ENCODE peak calls at places on chromosomes 16 and 17, in seven cellular contexts. E is suprapubic skin, A is stomach, G is GM12878, K is K562, S is ovary, L is A549. Z is an unnamed sample.

GRCh38 chr17:39757176-39757662 is 19.5 kb downstream of the GRB7 start:
- DNase-seq in E (no peak), A (no peak), G (no peak), K (no peak), S (no peak), L (no peak), Z (no peak)

GRCh38 chr17:80980397-80981061 is 11.1 kb upstream of the CHMP6 start:
- DNase-seq in E (no peak), A (no peak), G (no peak), K (no peak), S (no peak), L (peak), Z (no peak)

GRCh38 chr17:20083460-20083859 is 74.3 kb downstream of the SPECC1 start:
- DNase-seq in E (no peak), A (no peak), G (no peak), K (no peak), S (no peak), L (no peak), Z (no peak)

GRCh38 chr17:83176956-83177583 is 97.7 kb downstream of the METRNL start:
- DNase-seq in E (no peak), A (no peak), G (no peak), K (no peak), S (no peak), L (no peak), Z (peak)

GRCh38 chr16:88401604-88402246 is 19.0 kb downstream of the ZNF469 start:
- DNase-seq in E (no peak), A (no peak), G (no peak), K (no peak), S (no peak), L (no peak), Z (no peak)

GRCh38 chr16:68090526-68090925 is 5.4 kb downstream of the NFATC3 start:
- DNase-seq in E (no peak), A (no peak), G (no peak), K (no peak), S (no peak), L (no peak), Z (no peak)

GRCh38 chr17:72931163-72931562 is 161.3 kb downstream of the SLC39A11 start:
- DNase-seq in E (no peak), A (no peak), G (peak), K (no peak), S (no peak), L (no peak), Z (no peak)

GRCh38 chr17:53949473-53950090 is 126.9 kb downstream of the KIF2B start:
- DNase-seq in E (no peak), A (no peak), G (no peak), K (no peak), S (no peak), L (no peak), Z (no peak)

DNA sequence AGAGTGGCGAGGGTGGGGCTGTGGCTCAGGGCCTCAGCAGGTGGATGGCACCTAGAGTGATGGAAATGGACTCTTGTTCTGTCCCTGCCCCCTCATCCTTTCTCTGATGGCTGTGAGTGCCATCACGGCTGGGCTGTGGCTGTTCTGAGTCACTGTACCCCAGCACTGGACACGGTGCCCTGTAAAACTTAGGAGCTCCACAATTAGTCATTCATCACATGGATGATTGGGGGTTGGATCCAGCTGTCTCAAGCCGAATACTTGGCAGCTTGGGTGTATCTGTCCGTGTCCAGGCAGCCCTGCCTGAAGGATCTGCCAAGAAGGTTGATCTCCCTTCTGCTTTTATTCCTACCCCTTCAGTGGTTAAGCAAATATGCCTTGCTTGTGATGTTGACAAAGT is 295.5 kb upstream of the EEF2KMT start:
- DNase-seq in E (peak), A (no peak), G (no peak), K (no peak), S (no peak), L (no peak), Z (no peak)
- TF ChIP-seq EP300 in E (no peak), A (no peak), G (no peak), K (no peak), S (no peak), L (no peak), Z (no peak)

GRCh38 chr16:77298638-77299360 is 99.6 kb downstream of the SYCE1L start:
- DNase-seq in E (no peak), A (no peak), G (no peak), K (no peak), S (no peak), L (peak), Z (no peak)

GRCh38 chr16:77299395-77299794 is 100.2 kb downstream of the SYCE1L start:
- DNase-seq in E (no peak), A (no peak), G (peak), K (no peak), S (no peak), L (no peak), Z (no peak)

GRCh38 chr16:77300232-77300631 is 101.0 kb downstream of the SYCE1L start:
- DNase-seq in E (no peak), A (no peak), G (no peak), K (no peak), S (no peak), L (peak), Z (no peak)

GRCh38 chr16:77295896-77296295 is 96.7 kb downstream of the SYCE1L start:
- DNase-seq in E (no peak), A (no peak), G (no peak), K (no peak), S (no peak), L (peak), Z (no peak)

GRCh38 chr16:77297996-77298637 is 98.9 kb downstream of the SYCE1L start:
- DNase-seq in E (no peak), A (no peak), G (no peak), K (no peak), S (no peak), L (peak), Z (no peak)
- H3K4me3 ChIP-seq in E (no peak), A (no peak), G (no peak), K (no peak), S (no peak), L (no peak), Z (no peak)

GRCh38 chr16:24748242-24748641 is 18.8 kb downstream of the TNRC6A start:
- DNase-seq in E (no peak), A (no peak), G (no peak), K (no peak), S (peak), L (peak), Z (peak)
- TF ChIP-seq POLR2A in E (no peak), A (no peak), G (no peak), K (no peak), S (no peak), L (no peak), Z (no peak)

GRCh38 chr16:70399326-70399725 is 39.6 kb downstream of the ST3GAL2 start:
- DNase-seq in E (no peak), A (no peak), G (no peak), K (no peak), S (no peak), L (no peak), Z (no peak)
- TF ChIP-seq EP300 in E (no peak), A (no peak), G (no peak), K (no peak), S (no peak), L (no peak), Z (no peak)

GRCh38 chr17:70555723-70556122 is 386.4 kb downstream of the KCNJ2 start:
- DNase-seq in E (no peak), A (no peak), G (no peak), K (no peak), S (no peak), L (no peak), Z (no peak)

GRCh38 chr17:70558821-70559220 is 389.5 kb downstream of the KCNJ2 start:
- DNase-seq in E (no peak), A (no peak), G (no peak), K (no peak), S (no peak), L (no peak), Z (no peak)

GRCh38 chr17:70552230-70552981 is 383.1 kb downstream of the KCNJ2 start:
- DNase-seq in E (no peak), A (no peak), G (peak), K (peak), S (no peak), L (peak), Z (no peak)

DNA sequence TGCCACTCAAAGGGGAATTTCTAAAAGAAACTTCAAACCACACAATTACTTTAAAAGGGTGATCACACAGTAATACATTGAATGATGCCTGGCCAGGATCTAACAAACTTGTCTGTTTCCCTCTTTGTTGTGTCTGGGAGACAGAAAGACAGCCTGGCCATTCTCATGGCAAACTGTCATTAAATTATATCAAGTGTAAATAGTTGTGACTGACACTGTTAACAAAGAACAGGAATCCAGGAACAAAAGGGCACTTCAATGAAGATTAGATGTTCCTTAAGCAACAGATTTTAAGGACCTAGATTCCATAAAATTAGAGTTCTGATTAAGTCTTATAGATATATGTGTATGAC is 383.6 kb downstream of the KCNJ2 start:
- DNase-seq in E (no peak), A (no peak), G (no peak), K (no peak), S (no peak), L (no peak), Z (no peak)
- H3K4me3 ChIP-seq in E (no peak), A (no peak), G (no peak), K (no peak), S (no peak), L (no peak), Z (no peak)

GRCh38 chr17:32443827-32444300 is 446 bp upstream of the PSMD11 start:
- DNase-seq in E (no peak), A (no peak), G (no peak), K (no peak), S (no peak), L (no peak), Z (no peak)

GRCh38 chr17:32444301-32445074 is at the start of gene PSMD11:
- DNase-seq in E (peak), A (peak), G (peak), K (peak), S (peak), L (peak), Z (peak)

GRCh38 chr17:32445075-32445427 is 741 bp downstream of the PSMD11 start:
- DNase-seq in E (no peak), A (peak), G (no peak), K (peak), S (no peak), L (peak), Z (peak)

GRCh38 chr17:32440722-32441121 is 3.6 kb upstream of the PSMD11 start:
- DNase-seq in E (no peak), A (no peak), G (no peak), K (no peak), S (no peak), L (no peak), Z (no peak)

DNA sequence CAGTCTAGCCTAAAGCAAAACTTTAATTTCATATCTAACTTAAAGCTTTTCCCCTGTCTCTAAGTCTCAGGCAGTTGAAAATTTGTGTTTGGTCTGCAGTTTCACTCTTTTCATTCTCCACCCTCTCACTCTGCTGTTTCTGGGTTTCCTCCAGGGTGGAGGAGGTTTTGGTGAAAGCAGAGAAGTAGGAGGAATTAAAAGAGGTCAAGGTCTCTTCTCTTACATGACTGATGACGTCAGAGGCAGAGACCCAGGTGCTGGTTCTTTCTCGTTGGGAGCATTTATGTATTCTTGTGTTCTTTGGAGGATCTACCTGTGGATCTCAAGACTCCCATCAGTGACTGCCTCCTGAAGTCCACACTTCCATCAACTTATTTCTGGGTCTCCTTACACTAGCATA is 2.4 kb upstream of the PSMD11 start:
- DNase-seq in E (no peak), A (no peak), G (no peak), K (no peak), S (no peak), L (no peak), Z (no peak)
- TF ChIP-seq POLR2A in E (no peak), A (no peak), G (no peak), K (no peak), S (no peak), L (no peak), Z (no peak)

GRCh38 chr16:81451753-81452680 is 7.4 kb downstream of the CMIP start:
- DNase-seq in E (no peak), A (no peak), G (no peak), K (no peak), S (no peak), L (no peak), Z (no peak)
- TF ChIP-seq EP300 in E (no peak), A (no peak), G (no peak), K (no peak), S (no peak), L (no peak), Z (no peak)

DNA sequence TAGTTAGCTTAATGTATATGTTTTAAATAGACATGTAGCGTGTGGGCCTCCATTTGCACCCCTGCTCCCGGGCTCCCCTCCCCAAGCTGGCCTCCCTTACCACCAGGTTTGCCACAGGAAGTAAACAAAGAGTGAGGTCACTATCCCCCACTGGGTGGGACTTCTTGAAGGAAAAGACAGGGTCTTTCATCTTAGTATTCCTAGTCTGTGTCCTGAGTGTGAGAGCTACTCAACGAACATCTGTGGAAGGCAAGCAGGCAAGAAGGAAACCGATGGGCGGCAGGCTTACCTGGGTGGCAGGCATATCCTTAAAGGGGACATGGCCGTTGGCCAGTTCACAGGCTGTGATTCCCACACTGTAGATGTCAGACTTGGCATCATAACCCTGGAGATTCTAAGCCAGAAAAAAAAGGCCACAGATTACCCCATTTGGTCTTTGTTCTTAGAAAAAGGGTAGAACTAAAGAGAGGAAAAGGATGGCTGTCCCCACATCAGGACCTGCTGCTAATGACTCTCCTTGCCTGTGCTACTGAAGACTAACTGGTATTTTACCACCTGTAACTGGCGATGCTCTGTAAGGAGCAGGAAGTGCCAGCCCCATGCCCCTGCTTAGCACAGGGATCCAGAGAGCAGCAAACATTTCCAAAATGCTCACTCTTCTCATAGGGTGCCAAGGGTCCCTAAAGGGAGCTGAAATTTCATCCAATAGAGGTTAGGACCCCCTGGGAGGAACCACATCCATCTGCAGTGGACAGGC is 6.6 kb upstream of the LIMD2 start:
- DNase-seq in E (no peak), A (no peak), G (no peak), K (no peak), S (no peak), L (no peak), Z (no peak)
- H3K4me3 ChIP-seq in E (no peak), A (no peak), G (no peak), K (no peak), S (no peak), L (no peak), Z (no peak)

Z was measured in sigmoid colon.